ENCODE peak calls at places on chromosomes 2 and 18, in ten cellular contexts. One of them, this sample, is unnamed.

GRCh38 chr18:74139888-74140287 is 7.7 kb downstream of the FBXO15 start:
- DNase-seq in NCI-H2081: no peak
- DNase-seq in neural progenitor cell: no peak
- DNase-seq in M059J: peak
- DNase-seq in aorta: no peak
- DNase-seq in cardiac fibroblast: peak
- DNase-seq in RWPE1: peak
- DNase-seq in body of pancreas: no peak
- DNase-seq in EL: peak
- DNase-seq in left colon: no peak
- DNase-seq in this sample: peak

GRCh38 chr2:83594841-83595720 is 864.0 kb downstream of the SUCLG1 start:
- DNase-seq in NCI-H2081: no peak
- DNase-seq in body of pancreas: no peak
- DNase-seq in left colon: no peak
- DNase-seq in RWPE1: no peak
- DNase-seq in EL: peak
- DNase-seq in cardiac fibroblast: no peak
- DNase-seq in aorta: no peak
- DNase-seq in neural progenitor cell: no peak
- DNase-seq in M059J: no peak
- DNase-seq in this sample: no peak

GRCh38 chr18:33581816-33582215 is 3.8 kb downstream of the ASXL3 start:
- DNase-seq in left colon: no peak
- DNase-seq in M059J: no peak
- DNase-seq in cardiac fibroblast: no peak
- DNase-seq in aorta: no peak
- DNase-seq in EL: no peak
- DNase-seq in neural progenitor cell: no peak
- DNase-seq in RWPE1: no peak
- DNase-seq in NCI-H2081: no peak
- DNase-seq in body of pancreas: no peak
- DNase-seq in this sample: no peak

GRCh38 chr2:85846411-85846810 is 42.4 kb downstream of the ST3GAL5 start:
- DNase-seq in body of pancreas: no peak
- DNase-seq in neural progenitor cell: no peak
- DNase-seq in EL: peak
- DNase-seq in aorta: no peak
- DNase-seq in M059J: peak
- DNase-seq in RWPE1: no peak
- DNase-seq in NCI-H2081: no peak
- DNase-seq in cardiac fibroblast: peak
- DNase-seq in left colon: no peak
- DNase-seq in this sample: peak

GRCh38 chr2:20421336-20421987 is 25.4 kb upstream of the RHOB start:
- DNase-seq in aorta: no peak
- DNase-seq in EL: no peak
- DNase-seq in cardiac fibroblast: peak
- DNase-seq in NCI-H2081: no peak
- DNase-seq in body of pancreas: peak
- DNase-seq in neural progenitor cell: no peak
- DNase-seq in RWPE1: no peak
- DNase-seq in M059J: no peak
- DNase-seq in left colon: no peak
- DNase-seq in this sample: no peak

GRCh38 chr2:30396436-30397232 is 50.4 kb upstream of the LCLAT1 start:
- DNase-seq in left colon: no peak
- DNase-seq in NCI-H2081: no peak
- DNase-seq in RWPE1: no peak
- DNase-seq in M059J: no peak
- DNase-seq in body of pancreas: no peak
- DNase-seq in EL: no peak
- DNase-seq in cardiac fibroblast: no peak
- DNase-seq in aorta: no peak
- DNase-seq in neural progenitor cell: no peak
- DNase-seq in this sample: no peak

GRCh38 chr2:116456429-116456828 is 1358.1 kb upstream of the DDX18 start:
- DNase-seq in RWPE1: no peak
- DNase-seq in body of pancreas: no peak
- DNase-seq in neural progenitor cell: no peak
- DNase-seq in EL: no peak
- DNase-seq in aorta: no peak
- DNase-seq in M059J: no peak
- DNase-seq in NCI-H2081: no peak
- DNase-seq in left colon: no peak
- DNase-seq in cardiac fibroblast: no peak
- DNase-seq in this sample: no peak

GRCh38 chr2:42186378-42186777 is 17.2 kb downstream of the EML4 start:
- DNase-seq in RWPE1: no peak
- DNase-seq in cardiac fibroblast: peak
- DNase-seq in aorta: no peak
- DNase-seq in left colon: no peak
- DNase-seq in neural progenitor cell: no peak
- DNase-seq in body of pancreas: no peak
- DNase-seq in NCI-H2081: no peak
- DNase-seq in M059J: no peak
- DNase-seq in EL: no peak
- DNase-seq in this sample: no peak

GRCh38 chr2:240452471-240453256 is 17.2 kb downstream of the GPC1 start:
- DNase-seq in aorta: peak
- DNase-seq in body of pancreas: peak
- DNase-seq in M059J: peak
- DNase-seq in RWPE1: peak
- DNase-seq in NCI-H2081: peak
- DNase-seq in neural progenitor cell: peak
- DNase-seq in cardiac fibroblast: peak
- DNase-seq in left colon: peak
- DNase-seq in EL: peak
- DNase-seq in this sample: peak

GRCh38 chr2:224591245-224591644 is 6.1 kb upstream of the CUL3 start:
- DNase-seq in M059J: no peak
- DNase-seq in left colon: no peak
- DNase-seq in neural progenitor cell: no peak
- DNase-seq in RWPE1: no peak
- DNase-seq in cardiac fibroblast: no peak
- DNase-seq in EL: no peak
- DNase-seq in NCI-H2081: no peak
- DNase-seq in aorta: no peak
- DNase-seq in body of pancreas: no peak
- DNase-seq in this sample: no peak

GRCh38 chr2:88003074-88003755 is 13.1 kb downstream of the RNU2-63P start:
- DNase-seq in neural progenitor cell: peak
- DNase-seq in NCI-H2081: no peak
- DNase-seq in RWPE1: no peak
- DNase-seq in EL: no peak
- DNase-seq in M059J: no peak
- DNase-seq in left colon: no peak
- DNase-seq in aorta: no peak
- DNase-seq in body of pancreas: no peak
- DNase-seq in cardiac fibroblast: no peak
- DNase-seq in this sample: no peak

GRCh38 chr2:191544511-191545062 is 133.3 kb upstream of the NABP1 start:
- DNase-seq in M059J: no peak
- DNase-seq in EL: no peak
- DNase-seq in RWPE1: peak
- DNase-seq in aorta: no peak
- DNase-seq in NCI-H2081: no peak
- DNase-seq in cardiac fibroblast: no peak
- DNase-seq in body of pancreas: no peak
- DNase-seq in neural progenitor cell: no peak
- DNase-seq in left colon: no peak
- DNase-seq in this sample: no peak

GRCh38 chr2:191577611-191578010 is 100.3 kb upstream of the NABP1 start:
- DNase-seq in M059J: no peak
- DNase-seq in EL: no peak
- DNase-seq in cardiac fibroblast: no peak
- DNase-seq in neural progenitor cell: no peak
- DNase-seq in RWPE1: no peak
- DNase-seq in NCI-H2081: no peak
- DNase-seq in left colon: no peak
- DNase-seq in aorta: no peak
- DNase-seq in body of pancreas: no peak
- DNase-seq in this sample: no peak

GRCh38 chr2:72887836-72888437 is 729 bp downstream of the SPR start:
- DNase-seq in NCI-H2081: peak
- DNase-seq in neural progenitor cell: peak
- DNase-seq in body of pancreas: peak
- DNase-seq in EL: peak
- DNase-seq in aorta: peak
- DNase-seq in cardiac fibroblast: peak
- DNase-seq in left colon: peak
- DNase-seq in M059J: peak
- DNase-seq in RWPE1: peak
- DNase-seq in this sample: peak

GRCh38 chr2:149741646-149742045 is 154.1 kb upstream of the MMADHC start:
- DNase-seq in neural progenitor cell: no peak
- DNase-seq in EL: peak
- DNase-seq in left colon: no peak
- DNase-seq in cardiac fibroblast: peak
- DNase-seq in M059J: peak
- DNase-seq in NCI-H2081: no peak
- DNase-seq in body of pancreas: no peak
- DNase-seq in RWPE1: peak
- DNase-seq in aorta: no peak
- DNase-seq in this sample: peak

GRCh38 chr18:183769-184168 is 25.4 kb downstream of the USP14 start:
- DNase-seq in aorta: no peak
- DNase-seq in body of pancreas: no peak
- DNase-seq in RWPE1: peak
- DNase-seq in M059J: peak
- DNase-seq in cardiac fibroblast: peak
- DNase-seq in neural progenitor cell: no peak
- DNase-seq in left colon: no peak
- DNase-seq in NCI-H2081: peak
- DNase-seq in EL: no peak
- DNase-seq in this sample: peak

GRCh38 chr2:196105956-196106355 is 37.3 kb upstream of the DNAH7 start:
- DNase-seq in NCI-H2081: no peak
- DNase-seq in M059J: no peak
- DNase-seq in neural progenitor cell: no peak
- DNase-seq in aorta: no peak
- DNase-seq in EL: no peak
- DNase-seq in cardiac fibroblast: no peak
- DNase-seq in body of pancreas: no peak
- DNase-seq in left colon: no peak
- DNase-seq in RWPE1: no peak
- DNase-seq in this sample: peak

GRCh38 chr2:30670453-30670852 is 136.8 kb downstream of the CAPN13 start:
- DNase-seq in left colon: no peak
- DNase-seq in M059J: no peak
- DNase-seq in RWPE1: no peak
- DNase-seq in cardiac fibroblast: no peak
- DNase-seq in neural progenitor cell: no peak
- DNase-seq in NCI-H2081: no peak
- DNase-seq in EL: peak
- DNase-seq in aorta: no peak
- DNase-seq in body of pancreas: no peak
- DNase-seq in this sample: no peak

GRCh38 chr2:75021672-75022071 is 63.2 kb downstream of the POLE4 start:
- DNase-seq in left colon: no peak
- DNase-seq in body of pancreas: no peak
- DNase-seq in aorta: no peak
- DNase-seq in RWPE1: no peak
- DNase-seq in neural progenitor cell: no peak
- DNase-seq in cardiac fibroblast: peak
- DNase-seq in NCI-H2081: no peak
- DNase-seq in M059J: peak
- DNase-seq in EL: peak
- DNase-seq in this sample: peak

GRCh38 chr2:27509326-27509725 is 12.7 kb downstream of the GCKR start:
- DNase-seq in neural progenitor cell: no peak
- DNase-seq in RWPE1: no peak
- DNase-seq in EL: no peak
- DNase-seq in M059J: peak
- DNase-seq in left colon: no peak
- DNase-seq in cardiac fibroblast: peak
- DNase-seq in NCI-H2081: no peak
- DNase-seq in body of pancreas: no peak
- DNase-seq in aorta: no peak
- DNase-seq in this sample: peak

GRCh38 chr2:196337618-196337953 is 166.2 kb upstream of the STK17B start:
- DNase-seq in M059J: no peak
- DNase-seq in RWPE1: no peak
- DNase-seq in neural progenitor cell: peak
- DNase-seq in aorta: no peak
- DNase-seq in cardiac fibroblast: no peak
- DNase-seq in EL: no peak
- DNase-seq in NCI-H2081: no peak
- DNase-seq in body of pancreas: no peak
- DNase-seq in left colon: no peak
- DNase-seq in this sample: no peak

GRCh38 chr2:238601433-238602222 is 174.9 kb downstream of the ASB1 start:
- DNase-seq in body of pancreas: no peak
- DNase-seq in cardiac fibroblast: peak
- DNase-seq in NCI-H2081: no peak
- DNase-seq in aorta: peak
- DNase-seq in left colon: no peak
- DNase-seq in EL: peak
- DNase-seq in RWPE1: no peak
- DNase-seq in M059J: peak
- DNase-seq in neural progenitor cell: no peak
- DNase-seq in this sample: no peak

GRCh38 chr2:173151671-173152398 is 76.2 kb downstream of the MAP3K20 start:
- DNase-seq in body of pancreas: no peak
- DNase-seq in EL: peak
- DNase-seq in M059J: peak
- DNase-seq in NCI-H2081: no peak
- DNase-seq in RWPE1: peak
- DNase-seq in aorta: no peak
- DNase-seq in left colon: no peak
- DNase-seq in neural progenitor cell: no peak
- DNase-seq in cardiac fibroblast: no peak
- DNase-seq in this sample: peak

GRCh38 chr2:73838889-73839539 is 10.3 kb downstream of the STAMBP start:
- DNase-seq in EL: peak
- DNase-seq in RWPE1: no peak
- DNase-seq in body of pancreas: no peak
- DNase-seq in cardiac fibroblast: no peak
- DNase-seq in NCI-H2081: no peak
- DNase-seq in left colon: no peak
- DNase-seq in M059J: no peak
- DNase-seq in aorta: no peak
- DNase-seq in neural progenitor cell: no peak
- DNase-seq in this sample: no peak

GRCh38 chr18:43405097-43405496 is 127.8 kb upstream of the SYT4 start:
- DNase-seq in cardiac fibroblast: peak
- DNase-seq in neural progenitor cell: no peak
- DNase-seq in aorta: no peak
- DNase-seq in EL: no peak
- DNase-seq in M059J: peak
- DNase-seq in left colon: no peak
- DNase-seq in RWPE1: no peak
- DNase-seq in body of pancreas: no peak
- DNase-seq in NCI-H2081: no peak
- DNase-seq in this sample: no peak

GRCh38 chr2:125405816-125406215 is 1250.1 kb upstream of the GYPC start:
- DNase-seq in M059J: peak
- DNase-seq in body of pancreas: no peak
- DNase-seq in NCI-H2081: no peak
- DNase-seq in left colon: no peak
- DNase-seq in RWPE1: peak
- DNase-seq in cardiac fibroblast: peak
- DNase-seq in neural progenitor cell: no peak
- DNase-seq in EL: peak
- DNase-seq in aorta: no peak
- DNase-seq in this sample: peak

GRCh38 chr2:105604938-105605337 is 139.8 kb upstream of the NCK2 start:
- DNase-seq in EL: no peak
- DNase-seq in cardiac fibroblast: peak
- DNase-seq in left colon: no peak
- DNase-seq in M059J: no peak
- DNase-seq in body of pancreas: no peak
- DNase-seq in neural progenitor cell: no peak
- DNase-seq in aorta: peak
- DNase-seq in NCI-H2081: no peak
- DNase-seq in RWPE1: no peak
- DNase-seq in this sample: peak

GRCh38 chr2:96112501-96113366 is 3.6 kb downstream of the ADRA2B start:
- DNase-seq in neural progenitor cell: no peak
- DNase-seq in M059J: no peak
- DNase-seq in NCI-H2081: no peak
- DNase-seq in left colon: no peak
- DNase-seq in aorta: peak
- DNase-seq in body of pancreas: no peak
- DNase-seq in cardiac fibroblast: no peak
- DNase-seq in EL: no peak
- DNase-seq in RWPE1: no peak
- DNase-seq in this sample: no peak

This sample was measured in RPMI7951.